ENCODE peak calls at places on chromosome 15, in eight cellular contexts. W is uterus; C is breast epithelium; I is GM23248; O is CD4-positive, CD25-positive, alpha-beta regulatory T cell; N is neural progenitor cell; B is mesendoderm; M is CD8-positive, alpha-beta T cell. R is an unnamed sample. For H3K27me3 and H3K4me1, the result is how much of the 10 kb centered on the place peaks cover.

GRCh38 chr15:33543957-33544356 is 233.2 kb downstream of the RYR3 start:
- DNase-seq in W (no peak), C (no peak), I (no peak), O (no peak), N (no peak), B (no peak), M (no peak), R (no peak)

GRCh38 chr15:83111149-83111548 is 3.7 kb downstream of the TM6SF1 start:
- DNase-seq in W (no peak), C (no peak), I (no peak), O (no peak), N (no peak), B (no peak), M (no peak), R (no peak)

GRCh38 chr15:34284937-34285336 is 52.6 kb downstream of the SLC12A6 start:
- DNase-seq in W (no peak), C (no peak), I (no peak), O (peak), N (no peak), B (no peak), M (no peak), R (no peak)

GRCh38 chr15:98779463-98780071 is 131.2 kb downstream of the IGF1R start:
- DNase-seq in W (peak), C (peak), I (peak), O (peak), N (peak), B (peak), M (peak), R (peak)

GRCh38 chr15:100725121-100726069 is 123.0 kb downstream of the ASB7 start:
- DNase-seq in W (no peak), C (peak), I (peak), O (no peak), N (no peak), B (no peak), M (no peak), R (peak)

GRCh38 chr15:71761649-71762048 is 48.7 kb upstream of the NR2E3 start:
- DNase-seq in W (no peak), C (no peak), I (peak), O (no peak), N (no peak), B (peak), M (no peak), R (no peak)

GRCh38 chr15:49506341-49506740 is 83.3 kb downstream of the FGF7 start:
- DNase-seq in W (no peak), C (no peak), I (no peak), O (no peak), N (no peak), B (no peak), M (no peak), R (no peak)

GRCh38 chr15:63218114-63218808 is 28.9 kb downstream of the RAB8B start:
- DNase-seq in W (no peak), C (no peak), I (peak), O (no peak), N (no peak), B (peak), M (no peak), R (no peak)

GRCh38 chr15:94230886-94231727 is at the start of gene MCTP2:
- DNase-seq in W (peak), C (peak), I (peak), O (peak), N (peak), B (peak), M (peak), R (peak)

GRCh38 chr15:73382131-73382530 is 13.4 kb upstream of the HCN4 start:
- DNase-seq in W (no peak), C (no peak), I (no peak), O (no peak), N (no peak), B (peak), M (no peak), R (no peak)

GRCh38 chr15:25072857-25073476 is 118.2 kb downstream of the SNRPN start:
- DNase-seq in W (no peak), C (no peak), I (no peak), O (no peak), N (no peak), B (no peak), M (no peak), R (no peak)

GRCh38 chr15:90336705-90337141 is 15.4 kb upstream of the ZNF774 start:
- DNase-seq in W (no peak), C (no peak), I (peak), O (peak), N (no peak), B (no peak), M (no peak), R (no peak)

GRCh38 chr15:80846416-80846815 is 67.2 kb downstream of the CEMIP start:
- DNase-seq in W (no peak), C (no peak), I (peak), O (no peak), N (no peak), B (no peak), M (no peak), R (no peak)

GRCh38 chr15:40280260-40281056 is 2.4 kb downstream of the ANKRD63 start:
- DNase-seq in W (no peak), C (no peak), I (no peak), O (no peak), N (peak), B (peak), M (no peak), R (peak)
- H3K27me3 ChIP-seq in W (under half), C (under half), I (under half), O (under half), N (half or more), B (under half), M (under half), R (half or more)

DNA sequence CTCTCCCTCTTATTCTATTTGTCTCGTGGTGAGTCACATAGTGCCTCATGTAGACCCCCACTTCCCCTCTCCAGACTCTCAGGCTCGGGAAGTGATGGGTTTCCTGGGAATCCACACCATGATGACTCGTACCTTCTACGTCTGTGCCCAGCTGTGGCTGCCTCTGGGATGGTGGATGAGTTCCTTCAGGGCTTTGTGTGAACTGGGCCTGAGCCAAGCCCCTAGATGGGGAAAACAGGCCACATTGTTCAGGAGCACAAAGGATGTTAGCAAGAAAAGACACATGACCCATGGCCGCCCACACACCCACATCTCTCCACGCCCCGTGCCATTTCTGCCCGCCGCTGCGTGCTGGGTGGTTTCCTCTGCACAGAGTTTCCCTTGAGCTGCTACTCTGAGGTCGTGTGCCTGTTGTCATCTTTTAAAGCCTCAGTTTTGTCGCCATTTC is 10.5 kb downstream of the ISG20 start:
- DNase-seq in W (no peak), C (no peak), I (peak), O (peak), N (no peak), B (peak), M (peak), R (no peak)
- H3K4me1 ChIP-seq in W (under half), C (under half), I (under half), O (half or more), N (under half), B (under half), M (half or more), R (under half)

DNA sequence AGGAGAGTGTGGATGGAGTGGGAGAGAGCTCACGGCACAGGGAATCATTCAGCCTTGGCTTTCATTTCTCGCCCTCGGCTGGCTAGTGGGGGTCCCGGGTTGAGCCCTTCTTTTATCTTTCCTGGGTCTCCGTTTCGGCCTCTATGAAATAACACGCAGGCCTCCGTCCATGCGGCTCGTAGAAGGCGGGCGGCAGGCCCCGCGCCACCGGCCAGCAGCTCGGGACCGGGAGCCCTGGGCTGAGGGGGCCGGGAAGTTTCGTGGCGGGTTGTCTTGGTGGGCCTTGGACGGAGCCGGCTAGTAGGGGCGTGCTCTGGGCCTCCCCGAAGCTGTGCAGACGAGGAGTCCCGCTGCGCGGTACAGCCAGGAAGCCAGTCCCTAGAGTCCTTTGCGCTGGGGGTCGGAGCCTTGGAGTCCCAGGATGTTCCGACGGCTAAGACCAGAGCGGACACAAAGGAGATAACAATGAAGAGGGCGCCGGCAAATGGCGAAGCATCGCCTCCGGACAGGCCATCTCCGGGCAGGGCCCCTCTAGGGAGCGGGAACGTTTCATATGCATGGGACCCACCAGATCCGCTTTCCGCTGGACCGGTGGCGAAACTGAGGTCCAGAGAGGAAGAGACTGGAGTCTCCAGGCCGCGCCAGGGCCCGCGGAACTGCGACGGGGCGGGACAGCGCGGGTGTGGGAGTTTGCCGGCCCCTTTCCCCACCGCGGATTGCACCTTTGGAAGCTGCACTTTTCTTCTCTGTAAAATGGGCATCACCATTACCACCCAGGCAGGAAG is 4.3 kb downstream of the RNU6-1 start:
- DNase-seq in W (no peak), C (no peak), I (no peak), O (no peak), N (peak), B (peak), M (no peak), R (peak)
- H3K27me3 ChIP-seq in W (under half), C (half or more), I (half or more), O (under half), N (half or more), B (half or more), M (under half), R (half or more)

GRCh38 chr15:44718180-44718926 is 7.0 kb downstream of the B2M start:
- DNase-seq in W (no peak), C (no peak), I (no peak), O (no peak), N (no peak), B (no peak), M (no peak), R (no peak)

GRCh38 chr15:44720460-44721185 is 9.3 kb downstream of the B2M start:
- DNase-seq in W (no peak), C (no peak), I (no peak), O (peak), N (no peak), B (no peak), M (no peak), R (no peak)

GRCh38 chr15:44716983-44717602 is 5.8 kb downstream of the B2M start:
- DNase-seq in W (no peak), C (no peak), I (no peak), O (no peak), N (no peak), B (no peak), M (no peak), R (no peak)

GRCh38 chr15:44719293-44719999 is 8.1 kb downstream of the B2M start:
- DNase-seq in W (no peak), C (no peak), I (no peak), O (peak), N (no peak), B (no peak), M (peak), R (no peak)

GRCh38 chr15:44718927-44719292 is 7.6 kb downstream of the B2M start:
- DNase-seq in W (no peak), C (no peak), I (no peak), O (no peak), N (no peak), B (no peak), M (no peak), R (no peak)
- H3K4me1 ChIP-seq in W (under half), C (under half), I (under half), O (half or more), N (under half), B (under half), M (half or more), R (under half)

GRCh38 chr15:45101749-45102148 is 12.2 kb downstream of the DUOX2 start:
- DNase-seq in W (no peak), C (peak), I (no peak), O (no peak), N (no peak), B (no peak), M (no peak), R (no peak)

GRCh38 chr15:45097466-45097865 is 16.5 kb downstream of the DUOX2 start:
- DNase-seq in W (no peak), C (peak), I (no peak), O (no peak), N (no peak), B (no peak), M (no peak), R (no peak)

GRCh38 chr15:45100884-45101622 is 12.9 kb downstream of the DUOX2 start:
- DNase-seq in W (no peak), C (peak), I (peak), O (no peak), N (peak), B (no peak), M (no peak), R (no peak)

GRCh38 chr15:45102226-45102625 is 11.7 kb downstream of the DUOX2 start:
- DNase-seq in W (no peak), C (peak), I (no peak), O (no peak), N (no peak), B (no peak), M (no peak), R (no peak)

DNA sequence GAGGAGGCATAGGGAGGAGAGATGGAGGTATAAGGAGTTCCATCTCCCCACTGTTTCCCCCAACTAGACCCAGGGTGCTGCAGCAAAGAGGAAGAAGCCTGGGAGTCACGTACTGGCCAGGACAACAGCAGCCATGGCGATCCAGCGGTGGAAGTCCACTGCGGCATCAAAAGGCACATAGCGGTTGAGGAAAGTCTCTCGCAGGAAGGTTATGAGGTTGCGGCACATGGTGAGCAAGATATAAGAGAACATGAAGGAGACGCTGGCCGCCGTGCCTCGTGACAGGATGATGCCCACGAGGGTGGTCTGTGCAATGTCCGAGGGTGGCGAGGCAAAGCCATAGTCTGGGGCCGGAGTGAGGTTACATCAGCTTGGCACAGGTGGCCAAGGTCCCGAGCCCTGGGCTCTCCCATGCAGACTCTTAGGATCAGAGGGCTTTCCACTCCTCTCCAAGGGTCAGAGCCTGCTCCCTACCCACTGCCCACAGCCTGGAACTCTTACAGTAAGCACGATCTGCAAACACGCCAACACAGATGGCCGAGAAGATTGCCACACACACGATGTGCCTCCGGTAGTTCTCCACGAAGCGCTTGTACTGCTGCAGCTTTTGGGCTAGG is 14.3 kb downstream of the DUOX2 start:
- DNase-seq in W (no peak), C (peak), I (no peak), O (no peak), N (no peak), B (no peak), M (no peak), R (no peak)
- H3K27me3 ChIP-seq in W (under half), C (under half), I (under half), O (under half), N (under half), B (under half), M (under half), R (half or more)

GRCh38 chr15:88376574-88377174 is 90.5 kb downstream of the MRPL46 start:
- DNase-seq in W (no peak), C (no peak), I (peak), O (no peak), N (no peak), B (no peak), M (no peak), R (no peak)
- H3K4me1 ChIP-seq in W (under half), C (under half), I (under half), O (under half), N (under half), B (under half), M (under half), R (under half)